ENCODE peak calls at places on chromosomes 7 and 10, in ten cellular contexts. W, V, P, T, X, I, Q, B, D and M are unnamed samples.

GRCh38 chr7:148527717-148528168 is 62.8 kb upstream of the C7orf33 start:
- DNase-seq in D (peak), I (no peak), P (no peak), V (peak), Q (peak), X (peak), B (peak), W (no peak), T (peak), M (peak)

GRCh38 chr7:128940494-128941322 is 3.0 kb downstream of the IRF5 start:
- DNase-seq in D (peak), B (no peak), T (no peak), I (no peak), Q (no peak), V (no peak), X (no peak), P (no peak), W (peak), M (no peak)

GRCh38 chr7:108251700-108252099 is 121.5 kb upstream of the LAMB4 start:
- DNase-seq in I (no peak), V (no peak), X (no peak), P (no peak), T (no peak), D (no peak), B (no peak), W (no peak), Q (no peak), M (no peak)

GRCh38 chr10:43427166-43427825 is 9.6 kb upstream of the ZNF487 start:
- DNase-seq in T (no peak), I (no peak), V (no peak), Q (no peak), D (no peak), X (no peak), P (no peak), W (no peak), B (no peak), M (no peak)

GRCh38 chr7:87853237-87853864 is 22.8 kb downstream of the SLC25A40 start:
- DNase-seq in P (no peak), T (no peak), V (peak), B (peak), I (no peak), Q (no peak), W (no peak), X (no peak), D (no peak), M (no peak)

GRCh38 chr10:102615361-102615760 is 28.9 kb upstream of the TRIM8 start:
- DNase-seq in B (no peak), Q (no peak), I (no peak), D (no peak), P (no peak), V (no peak), X (no peak), W (no peak), T (no peak), M (no peak)

GRCh38 chr7:16652255-16652583 is 6.2 kb downstream of the BZW2 start:
- DNase-seq in P (no peak), D (no peak), X (no peak), I (no peak), B (no peak), V (no peak), T (no peak), Q (no peak), W (no peak), M (no peak)

GRCh38 chr7:101917566-101917965 is 100.1 kb downstream of the CUX1 start:
- DNase-seq in P (no peak), I (no peak), Q (no peak), T (no peak), B (no peak), D (peak), X (no peak), W (no peak), V (no peak), M (no peak)

GRCh38 chr7:105734233-105734632 is 142.2 kb downstream of the ATXN7L1 start:
- DNase-seq in I (no peak), P (no peak), X (no peak), W (no peak), Q (no peak), D (no peak), T (no peak), B (no peak), V (peak), M (no peak)

GRCh38 chr10:97332586-97333350 is 1.8 kb downstream of the FRAT2 start:
- DNase-seq in T (no peak), X (no peak), Q (peak), B (peak), I (no peak), V (peak), P (peak), W (no peak), D (no peak), M (peak)

GRCh38 chr10:21797984-21798765 is 205.4 kb downstream of the DNAJC1 start:
- DNase-seq in Q (no peak), V (no peak), B (no peak), P (no peak), W (no peak), I (no peak), X (no peak), D (no peak), T (no peak), M (no peak)

GRCh38 chr10:53646525-53646924 is 873.9 kb upstream of the MBL2 start:
- DNase-seq in Q (no peak), V (no peak), W (no peak), B (no peak), X (no peak), D (no peak), T (no peak), I (no peak), P (no peak), M (no peak)

GRCh38 chr7:74482629-74483401 is 29.1 kb downstream of the GTF2IRD1 start:
- DNase-seq in W (no peak), V (peak), D (no peak), Q (peak), X (no peak), P (peak), I (peak), T (no peak), B (peak), M (peak)

GRCh38 chr7:79988642-79989041 is 146.0 kb upstream of the GNAI1 start:
- DNase-seq in V (peak), I (no peak), Q (no peak), T (no peak), D (no peak), W (no peak), B (no peak), X (no peak), P (peak), M (peak)

GRCh38 chr10:9828110-9828509 is 1189.6 kb upstream of the CELF2 start:
- DNase-seq in Q (no peak), T (no peak), X (no peak), V (no peak), B (no peak), P (no peak), D (no peak), W (no peak), I (no peak), M (no peak)

GRCh38 chr7:82625377-82625776 is 181.8 kb upstream of the CACNA2D1 start:
- DNase-seq in B (no peak), Q (no peak), V (peak), X (no peak), W (no peak), T (no peak), I (no peak), D (no peak), P (no peak), M (no peak)

GRCh38 chr7:30594055-30594539 is 581 bp upstream of the GARS1 start:
- DNase-seq in W (peak), B (no peak), V (peak), Q (no peak), D (peak), P (no peak), X (peak), I (no peak), T (peak), M (no peak)

GRCh38 chr10:52250562-52250961 is 63.5 kb upstream of the DKK1 start:
- DNase-seq in T (no peak), P (no peak), W (no peak), V (peak), Q (no peak), X (no peak), B (no peak), I (no peak), D (no peak), M (no peak)

GRCh38 chr7:2043316-2044039 is 189.3 kb downstream of the MAD1L1 start:
- DNase-seq in T (no peak), B (no peak), V (no peak), W (peak), I (no peak), P (no peak), X (no peak), D (peak), Q (no peak), M (no peak)

GRCh38 chr7:50197547-50197946 is 104.5 kb upstream of the ZPBP start:
- DNase-seq in T (no peak), D (no peak), V (no peak), X (no peak), P (no peak), Q (no peak), B (no peak), W (no peak), I (no peak), M (no peak)